ENCODE peak calls at places on chromosomes 2 and 18, in nine cellular contexts. Y, B, J, F, O, S, P, C and G are unnamed samples. For H3K27me3 and H3K36me3, the result is how much of the 10 kb centered on the place peaks cover.

GRCh38 chr2:95061119-95061512 is 35.6 kb downstream of the MAL start:
- DNase-seq in Y (no peak), B (no peak), J (no peak), F (no peak), O (no peak), S (no peak), P (no peak), C (no peak), G (no peak)

GRCh38 chr2:185201063-185201462 is 537.5 kb upstream of the FSIP2 start:
- DNase-seq in Y (no peak), B (no peak), J (no peak), F (peak), O (no peak), S (no peak), P (no peak), C (no peak), G (no peak)

GRCh38 chr2:208573559-208573958 is 167.0 kb downstream of the PTH2R start:
- DNase-seq in Y (no peak), B (no peak), J (no peak), F (no peak), O (no peak), S (no peak), P (no peak), C (no peak), G (no peak)

GRCh38 chr18:70245941-70246537 is 40.6 kb upstream of the RTTN start:
- DNase-seq in Y (no peak), B (no peak), J (no peak), F (no peak), O (no peak), S (no peak), P (no peak), C (no peak), G (no peak)

GRCh38 chr18:57953883-57954282 is 90.1 kb upstream of the NEDD4L start:
- DNase-seq in Y (no peak), B (no peak), J (peak), F (no peak), O (no peak), S (no peak), P (no peak), C (no peak), G (no peak)

GRCh38 chr2:75090770-75091515 is 108.4 kb downstream of the TACR1 start:
- DNase-seq in Y (no peak), B (no peak), J (no peak), F (no peak), O (no peak), S (no peak), P (no peak), C (no peak), G (no peak)

GRCh38 chr2:135844285-135844985 is 7.5 kb upstream of the LCT start:
- DNase-seq in Y (no peak), B (no peak), J (no peak), F (no peak), O (no peak), S (no peak), P (no peak), C (no peak), G (peak)

GRCh38 chr2:53755022-53755630 is 12.5 kb upstream of the CHAC2 start:
- DNase-seq in Y (peak), B (peak), J (no peak), F (no peak), O (no peak), S (peak), P (no peak), C (no peak), G (peak)

GRCh38 chr18:45522371-45522770 is 92.9 kb upstream of the SLC14A2 start:
- DNase-seq in Y (no peak), B (no peak), J (no peak), F (peak), O (no peak), S (no peak), P (no peak), C (peak), G (peak)

GRCh38 chr2:30237346-30238142 is 6.2 kb downstream of the LBH start:
- DNase-seq in Y (no peak), B (no peak), J (no peak), F (no peak), O (no peak), S (no peak), P (no peak), C (no peak), G (no peak)

GRCh38 chr2:201183373-201183742 is 417 bp downstream of the CASP10 start:
- DNase-seq in Y (no peak), B (no peak), J (no peak), F (no peak), O (no peak), S (no peak), P (no peak), C (no peak), G (no peak)

GRCh38 chr18:23862071-23862470 is 152.5 kb upstream of the TTC39C start:
- DNase-seq in Y (no peak), B (no peak), J (no peak), F (peak), O (no peak), S (no peak), P (no peak), C (no peak), G (peak)

GRCh38 chr2:74941284-74941683 is 17.2 kb upstream of the POLE4 start:
- DNase-seq in Y (no peak), B (no peak), J (no peak), F (no peak), O (no peak), S (no peak), P (no peak), C (no peak), G (no peak)

GRCh38 chr2:102442967-102443828 is 20.2 kb downstream of the IL18RAP start:
- DNase-seq in Y (peak), B (no peak), J (no peak), F (peak), O (peak), S (no peak), P (no peak), C (no peak), G (peak)

GRCh38 chr2:133836691-133837090 is 268.4 kb upstream of the NCKAP5 start:
- DNase-seq in Y (no peak), B (no peak), J (no peak), F (no peak), O (no peak), S (peak), P (no peak), C (no peak), G (peak)

GRCh38 chr18:7273301-7273911 is 42.5 kb downstream of the LRRC30 start:
- DNase-seq in Y (peak), B (peak), J (peak), F (peak), O (no peak), S (peak), P (peak), C (no peak), G (peak)

GRCh38 chr18:24560511-24560981 is 100.1 kb downstream of the HRH4 start:
- DNase-seq in Y (no peak), B (no peak), J (no peak), F (no peak), O (peak), S (no peak), P (no peak), C (no peak), G (peak)

GRCh38 chr18:26383454-26384270 is 157.4 kb downstream of the TAF4B start:
- DNase-seq in Y (no peak), B (no peak), J (no peak), F (peak), O (peak), S (no peak), P (no peak), C (no peak), G (peak)

GRCh38 chr2:220893411-220893810 is 678.7 kb downstream of the EPHA4 start:
- DNase-seq in Y (no peak), B (no peak), J (no peak), F (no peak), O (no peak), S (no peak), P (no peak), C (no peak), G (peak)

GRCh38 chr2:36667931-36668330 is 28.6 kb upstream of the VIT start:
- DNase-seq in Y (no peak), B (no peak), J (no peak), F (no peak), O (no peak), S (no peak), P (no peak), C (no peak), G (no peak)

GRCh38 chr2:173075781-173076556 is at the start of gene MAP3K20:
- DNase-seq in Y (peak), B (peak), J (peak), F (peak), O (peak), S (peak), P (peak), C (peak), G (peak)

GRCh38 chr2:222485367-222486211 is 61.2 kb downstream of the SGPP2 start:
- DNase-seq in Y (no peak), B (no peak), J (no peak), F (no peak), O (no peak), S (no peak), P (no peak), C (no peak), G (no peak)

GRCh38 chr2:137155351-137156104 is 390.2 kb downstream of the THSD7B start:
- DNase-seq in Y (no peak), B (no peak), J (no peak), F (no peak), O (no peak), S (no peak), P (no peak), C (no peak), G (peak)

GRCh38 chr2:235707411-235708096 is 213.7 kb downstream of the AGAP1 start:
- DNase-seq in Y (no peak), B (no peak), J (peak), F (no peak), O (no peak), S (no peak), P (no peak), C (no peak), G (no peak)
- H3K27me3 ChIP-seq in Y (under half), B (under half), J (under half), F (under half), O (under half), S (under half), P (under half), C (under half), G (under half)

GRCh38 chr2:42339191-42339912 is 21.7 kb downstream of the COX7A2L start:
- DNase-seq in Y (no peak), B (no peak), J (no peak), F (no peak), O (peak), S (no peak), P (no peak), C (peak), G (no peak)

GRCh38 chr2:42340045-42340937 is 20.7 kb downstream of the COX7A2L start:
- DNase-seq in Y (no peak), B (no peak), J (no peak), F (no peak), O (no peak), S (no peak), P (no peak), C (peak), G (no peak)

GRCh38 chr2:42342795-42343241 is 18.2 kb downstream of the COX7A2L start:
- DNase-seq in Y (no peak), B (no peak), J (no peak), F (no peak), O (no peak), S (no peak), P (no peak), C (peak), G (no peak)

GRCh38 chr2:42342061-42342794 is 18.8 kb downstream of the COX7A2L start:
- DNase-seq in Y (peak), B (peak), J (no peak), F (peak), O (peak), S (no peak), P (no peak), C (no peak), G (peak)

GRCh38 chr2:42340938-42341636 is 19.9 kb downstream of the COX7A2L start:
- DNase-seq in Y (no peak), B (no peak), J (no peak), F (no peak), O (no peak), S (no peak), P (no peak), C (no peak), G (no peak)
- H3K36me3 ChIP-seq in Y (under half), B (under half), J (under half), F (under half), O (under half), S (under half), P (under half), C (under half), G (under half)

DNA sequence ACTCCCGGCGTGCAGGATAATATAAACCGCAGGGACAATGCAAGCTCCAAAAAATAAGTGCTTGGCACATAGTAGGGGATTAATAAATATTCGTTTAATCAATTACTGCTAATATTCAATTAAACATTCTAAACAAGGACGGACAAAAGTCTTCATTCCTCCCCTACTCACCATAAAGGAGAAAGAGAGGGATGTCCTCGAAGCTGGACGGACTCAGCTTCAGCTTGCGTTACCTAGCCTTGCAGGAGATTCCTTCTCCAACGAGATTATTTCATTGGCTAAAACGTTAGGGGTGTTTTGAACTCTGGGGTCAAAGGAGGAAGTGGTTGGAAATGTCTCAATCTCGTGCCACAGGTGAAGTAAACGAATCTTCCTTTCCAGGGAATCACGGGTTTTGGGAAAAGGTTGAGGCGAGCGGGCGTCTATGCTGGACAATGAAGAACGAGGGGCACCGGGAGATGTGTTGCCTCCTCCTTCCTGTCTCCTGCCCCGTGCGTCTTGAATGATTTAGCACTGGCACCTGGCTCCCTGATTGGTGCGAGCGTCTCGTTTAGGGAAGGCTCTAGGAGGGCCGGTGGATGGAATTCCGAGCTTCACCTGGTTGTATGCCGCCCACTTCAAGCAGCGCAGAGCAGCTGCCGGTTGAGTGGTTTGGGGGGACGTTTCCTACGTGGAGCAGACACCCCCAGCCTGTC is 2.0 kb upstream of the GAD1 start:
- DNase-seq in Y (no peak), B (no peak), J (no peak), F (no peak), O (no peak), S (no peak), P (no peak), C (no peak), G (no peak)
- H3K27me3 ChIP-seq in Y (under half), B (half or more), J (under half), F (under half), O (under half), S (half or more), P (under half), C (half or more), G (under half)

GRCh38 chr2:159228006-159228655 is 58.4 kb downstream of the WDSUB1 start:
- DNase-seq in Y (no peak), B (no peak), J (no peak), F (no peak), O (no peak), S (no peak), P (no peak), C (no peak), G (no peak)

GRCh38 chr2:159226059-159226461 is 60.4 kb downstream of the WDSUB1 start:
- DNase-seq in Y (peak), B (no peak), J (no peak), F (peak), O (no peak), S (no peak), P (no peak), C (no peak), G (peak)

GRCh38 chr2:159226608-159227007 is 59.9 kb downstream of the WDSUB1 start:
- DNase-seq in Y (no peak), B (no peak), J (no peak), F (no peak), O (no peak), S (no peak), P (no peak), C (no peak), G (no peak)

GRCh38 chr2:159229476-159230144 is 56.9 kb downstream of the WDSUB1 start:
- DNase-seq in Y (no peak), B (no peak), J (no peak), F (no peak), O (no peak), S (no peak), P (no peak), C (no peak), G (no peak)

DNA sequence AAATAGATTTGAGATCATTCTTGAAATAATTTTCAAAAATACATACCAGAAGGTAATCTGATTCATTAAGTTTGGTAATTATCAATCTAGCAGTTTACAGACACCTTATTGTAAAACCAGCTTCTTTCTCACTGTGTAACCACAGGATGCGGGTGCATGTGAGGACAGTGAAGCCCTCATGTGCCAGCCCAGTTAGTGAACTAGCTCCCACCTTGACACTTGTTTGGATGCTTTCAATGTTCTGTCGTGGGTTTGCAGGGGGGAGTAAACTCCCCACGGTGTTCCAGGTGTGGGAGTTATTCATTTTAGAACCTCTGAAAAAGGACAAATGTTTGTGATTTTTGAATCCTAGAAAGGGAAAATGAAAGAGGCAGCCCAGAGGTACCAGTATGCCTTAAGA is 59.0 kb downstream of the WDSUB1 start:
- DNase-seq in Y (no peak), B (no peak), J (no peak), F (no peak), O (no peak), S (no peak), P (no peak), C (no peak), G (no peak)
- H3K36me3 ChIP-seq in Y (under half), B (half or more), J (under half), F (under half), O (under half), S (half or more), P (under half), C (under half), G (under half)

GRCh38 chr2:239780236-239780997 is 244.7 kb downstream of the NDUFA10 start:
- DNase-seq in Y (no peak), B (no peak), J (no peak), F (no peak), O (no peak), S (no peak), P (no peak), C (peak), G (no peak)

GRCh38 chr2:239778042-239778811 is 246.9 kb downstream of the NDUFA10 start:
- DNase-seq in Y (no peak), B (no peak), J (no peak), F (no peak), O (no peak), S (no peak), P (no peak), C (peak), G (peak)

GRCh38 chr2:239779592-239779983 is 245.6 kb downstream of the NDUFA10 start:
- DNase-seq in Y (no peak), B (no peak), J (no peak), F (no peak), O (no peak), S (no peak), P (no peak), C (peak), G (no peak)

GRCh38 chr2:239777219-239777618 is 247.9 kb downstream of the NDUFA10 start:
- DNase-seq in Y (no peak), B (no peak), J (no peak), F (no peak), O (no peak), S (no peak), P (no peak), C (peak), G (no peak)

DNA sequence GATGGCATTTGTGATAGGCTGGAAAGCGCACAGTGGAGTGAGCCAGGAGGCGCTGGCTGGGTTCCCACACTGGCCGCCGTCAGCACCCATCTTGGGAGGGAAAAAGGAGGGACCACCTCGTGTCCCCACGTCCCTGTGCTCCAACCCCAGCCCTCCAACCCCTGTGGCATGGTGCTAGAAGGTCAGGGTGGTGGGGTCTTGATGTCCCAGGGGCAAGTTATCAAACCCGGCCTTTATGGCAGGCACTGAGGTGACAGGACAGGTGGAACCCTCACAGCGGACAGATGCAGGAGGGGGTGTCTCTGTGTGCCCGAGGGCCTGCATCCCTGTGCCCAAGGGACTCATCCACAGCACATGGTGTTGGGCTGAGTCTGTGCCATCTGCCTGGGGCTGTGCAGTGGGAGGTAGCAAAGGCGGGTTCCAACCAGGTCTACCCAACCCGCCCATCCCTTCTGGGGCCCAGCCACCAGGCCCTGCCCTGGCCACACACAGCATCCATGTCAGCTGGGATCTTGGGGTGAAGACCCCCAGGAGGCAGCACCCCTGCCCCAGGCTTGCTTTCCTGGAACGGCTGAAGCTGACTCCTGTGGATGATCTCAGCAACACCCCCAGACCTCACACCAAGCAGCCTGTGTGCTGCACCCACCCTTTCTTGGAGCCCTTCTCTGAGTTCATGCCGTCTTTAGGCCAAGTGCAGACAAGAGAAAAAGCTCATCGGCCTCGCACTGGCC is 246.1 kb downstream of the NDUFA10 start:
- DNase-seq in Y (no peak), B (no peak), J (no peak), F (no peak), O (no peak), S (no peak), P (no peak), C (peak), G (no peak)
- H3K27me3 ChIP-seq in Y (half or more), B (under half), J (under half), F (under half), O (under half), S (under half), P (under half), C (under half), G (under half)

GRCh38 chr2:203480623-203481022 is 54.5 kb downstream of the RAPH1 start:
- DNase-seq in Y (no peak), B (no peak), J (no peak), F (no peak), O (no peak), S (no peak), P (no peak), C (no peak), G (no peak)
- H3K36me3 ChIP-seq in Y (under half), B (half or more), J (under half), F (under half), O (under half), S (under half), P (under half), C (under half), G (under half)